ENCODE peak calls at places on chromosomes 1 and 21, in five cellular contexts. R, F, D, L and N are unnamed samples.

GRCh38 chr1:30807318-30808066 is 49.9 kb upstream of the LAPTM5 start:
- DNase-seq in D (peak), L (no peak), F (peak), R (no peak), N (no peak)

GRCh38 chr1:54417123-54417522 is 10.9 kb upstream of the SSBP3 start:
- DNase-seq in R (no peak), D (no peak), L (no peak), F (no peak), N (no peak)

GRCh38 chr1:182664281-182664680 is 20.1 kb downstream of the RGS8 start:
- DNase-seq in F (no peak), D (no peak), R (no peak), L (no peak), N (no peak)

GRCh38 chr1:203325418-203326091 is 20.2 kb downstream of the BTG2 start:
- DNase-seq in L (no peak), F (no peak), R (peak), D (peak), N (no peak)

GRCh38 chr1:55474168-55474786 is 259.1 kb upstream of the USP24 start:
- DNase-seq in D (no peak), L (no peak), R (no peak), F (peak), N (peak)

GRCh38 chr1:205229916-205230700 is 2.4 kb downstream of the TMCC2 start:
- DNase-seq in R (no peak), D (no peak), L (no peak), F (no peak), N (no peak)

GRCh38 chr1:28197682-28198415 is 21.4 kb upstream of the PTAFR start:
- DNase-seq in D (no peak), R (peak), L (no peak), F (no peak), N (no peak)

GRCh38 chr1:2256430-2257244 is 28.5 kb downstream of the SKI start:
- DNase-seq in L (no peak), R (no peak), F (no peak), D (no peak), N (no peak)

GRCh38 chr1:68175621-68176398 is 56.5 kb downstream of the WLS start:
- DNase-seq in D (no peak), L (no peak), R (no peak), F (peak), N (no peak)

GRCh38 chr1:221740941-221741363 is 937 bp downstream of the DUSP10 start:
- DNase-seq in R (no peak), L (no peak), D (no peak), F (no peak), N (no peak)

GRCh38 chr1:221742555-221743415 is 896 bp upstream of the DUSP10 start:
- DNase-seq in R (peak), F (peak), D (peak), L (peak), N (peak)

GRCh38 chr1:221741364-221741970 is 422 bp downstream of the DUSP10 start:
- DNase-seq in D (no peak), L (peak), R (peak), F (no peak), N (no peak)

GRCh38 chr1:221741971-221742554 is at the start of gene DUSP10:
- DNase-seq in L (peak), D (peak), F (peak), R (peak), N (peak)

DNA sequence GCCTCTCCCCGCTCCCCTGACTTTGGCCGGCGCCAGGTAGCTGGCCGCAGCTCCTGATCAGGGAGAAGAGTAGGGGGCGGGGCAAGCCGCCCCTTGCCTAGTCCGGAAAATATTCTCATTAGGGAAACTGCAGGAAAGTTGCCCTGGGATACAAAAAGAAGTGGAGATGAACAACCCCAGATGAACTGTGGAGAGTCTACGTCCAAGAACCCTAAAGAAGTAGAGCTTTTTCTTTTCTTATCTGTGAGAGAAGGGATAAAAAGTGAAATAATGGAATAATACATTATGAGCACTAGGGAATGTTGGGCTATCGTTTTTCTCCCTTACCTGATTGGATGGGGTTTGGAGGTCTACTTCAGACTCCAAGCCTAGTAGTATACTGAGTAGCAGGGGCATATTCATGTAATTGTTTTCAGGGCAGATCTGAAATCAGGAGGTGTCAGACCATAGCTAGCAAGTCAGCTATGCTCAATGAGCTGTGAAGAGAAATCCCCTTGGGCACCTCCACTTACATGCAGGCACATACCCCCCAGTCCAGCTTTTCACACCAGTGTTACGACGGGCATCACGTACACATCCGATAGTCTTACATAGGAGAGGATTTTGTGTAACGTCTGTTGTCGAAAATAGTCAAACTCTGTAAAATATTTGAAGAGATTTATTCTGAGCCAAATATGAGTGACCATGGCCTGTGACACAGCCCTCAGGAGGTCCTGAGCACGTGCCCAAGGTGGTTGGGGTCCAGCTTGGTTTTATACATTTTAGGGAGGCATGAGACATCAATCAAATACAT is 1.7 kb upstream of the DUSP10 start:
- DNase-seq in L (peak), F (no peak), R (no peak), D (no peak), N (no peak)
- H3K27ac ChIP-seq in L (no peak), F (peak), R (peak), D (peak), N (peak)

GRCh38 chr1:151908228-151908691 is 1.1 kb downstream of the THEM4 start:
- DNase-seq in R (no peak), D (no peak), L (peak), F (no peak), N (no peak)
- TF ChIP-seq CTCF in R (no peak), D (no peak), L (peak), F (peak), N (peak)

DNA sequence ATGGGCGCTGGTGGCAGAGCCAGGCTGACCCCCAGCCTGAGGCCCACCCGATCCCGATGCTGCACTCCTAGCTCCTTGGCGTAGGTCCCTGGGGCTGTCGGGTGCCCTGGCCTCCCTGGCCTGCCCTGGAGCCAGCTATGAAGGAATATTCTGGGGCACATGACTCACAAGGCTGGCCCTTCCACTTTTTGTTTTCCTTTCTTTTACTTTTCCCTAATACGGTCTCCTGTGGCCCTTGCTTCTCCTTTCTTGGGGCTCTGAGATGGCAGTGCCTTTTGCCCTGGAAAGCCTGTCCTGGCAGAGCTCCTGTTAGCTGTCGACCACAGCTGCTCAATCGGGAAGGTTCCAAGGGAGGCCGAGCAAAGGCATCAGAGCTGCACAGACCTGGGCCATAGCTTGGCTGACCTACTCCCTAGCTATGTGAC is 22.1 kb downstream of the ARHGEF10L start:
- DNase-seq in R (peak), F (peak), L (no peak), D (no peak), N (no peak)
- H3K27ac ChIP-seq in R (peak), F (no peak), L (peak), D (no peak), N (no peak)

GRCh38 chr1:91502882-91503184 is 2.2 kb downstream of the CDC7 start:
- DNase-seq in R (no peak), F (peak), L (no peak), D (no peak), N (no peak)
- TF ChIP-seq CTCF in R (no peak), F (no peak), L (no peak), D (no peak), N (peak)

GRCh38 chr21:45512626-45513002 is 29.6 kb downstream of the SLC19A1 start:
- DNase-seq in R (peak), L (no peak), D (no peak), F (no peak), N (no peak)
- H3K27ac ChIP-seq in R (peak), L (no peak), D (no peak), F (no peak), N (no peak)

DNA sequence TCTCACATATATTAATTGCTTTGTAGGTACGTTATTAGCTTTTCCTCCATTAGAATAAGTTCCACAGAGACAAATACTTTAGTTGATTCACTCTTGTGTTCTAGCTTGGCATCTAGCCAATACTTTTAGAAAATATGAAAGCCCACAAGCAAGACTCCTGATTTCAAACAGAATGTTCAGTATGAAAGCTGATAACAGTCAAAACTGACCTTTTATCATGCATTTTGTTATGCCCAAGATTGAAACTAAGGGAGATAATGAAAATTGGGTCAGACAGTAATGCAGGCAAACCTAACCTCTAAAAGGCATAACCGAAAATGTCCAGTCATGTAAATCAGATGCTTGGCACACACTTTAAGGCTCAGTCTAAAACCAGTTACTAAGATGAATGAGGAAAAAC is 61.7 kb downstream of the ERICH3 start:
- DNase-seq in F (no peak), D (no peak), R (no peak), L (no peak), N (no peak)
- TF ChIP-seq CTCF in F (no peak), D (no peak), R (no peak), L (no peak), N (no peak)

DNA sequence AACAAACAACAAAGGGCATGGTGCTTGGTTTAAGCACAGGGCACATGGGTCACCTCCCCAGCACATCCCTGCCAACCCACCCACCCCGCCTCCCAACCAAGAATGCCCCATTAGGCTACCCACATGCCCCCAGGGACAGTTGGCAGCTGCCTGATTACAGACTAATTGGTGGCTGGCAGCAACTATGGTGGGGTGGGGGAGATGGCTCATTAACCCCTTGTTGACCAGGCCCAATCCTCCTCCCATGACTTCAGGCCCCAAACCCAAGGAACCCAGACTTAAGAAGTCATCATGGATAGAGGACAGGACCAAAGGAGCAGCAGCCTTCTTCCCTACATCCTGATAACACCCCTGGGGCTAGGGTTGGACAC is 1.3 kb downstream of the RIMS3 start:
- DNase-seq in D (no peak), L (no peak), R (no peak), F (no peak), N (no peak)
- H3K27ac ChIP-seq in D (no peak), L (no peak), R (no peak), F (no peak), N (no peak)

DNA sequence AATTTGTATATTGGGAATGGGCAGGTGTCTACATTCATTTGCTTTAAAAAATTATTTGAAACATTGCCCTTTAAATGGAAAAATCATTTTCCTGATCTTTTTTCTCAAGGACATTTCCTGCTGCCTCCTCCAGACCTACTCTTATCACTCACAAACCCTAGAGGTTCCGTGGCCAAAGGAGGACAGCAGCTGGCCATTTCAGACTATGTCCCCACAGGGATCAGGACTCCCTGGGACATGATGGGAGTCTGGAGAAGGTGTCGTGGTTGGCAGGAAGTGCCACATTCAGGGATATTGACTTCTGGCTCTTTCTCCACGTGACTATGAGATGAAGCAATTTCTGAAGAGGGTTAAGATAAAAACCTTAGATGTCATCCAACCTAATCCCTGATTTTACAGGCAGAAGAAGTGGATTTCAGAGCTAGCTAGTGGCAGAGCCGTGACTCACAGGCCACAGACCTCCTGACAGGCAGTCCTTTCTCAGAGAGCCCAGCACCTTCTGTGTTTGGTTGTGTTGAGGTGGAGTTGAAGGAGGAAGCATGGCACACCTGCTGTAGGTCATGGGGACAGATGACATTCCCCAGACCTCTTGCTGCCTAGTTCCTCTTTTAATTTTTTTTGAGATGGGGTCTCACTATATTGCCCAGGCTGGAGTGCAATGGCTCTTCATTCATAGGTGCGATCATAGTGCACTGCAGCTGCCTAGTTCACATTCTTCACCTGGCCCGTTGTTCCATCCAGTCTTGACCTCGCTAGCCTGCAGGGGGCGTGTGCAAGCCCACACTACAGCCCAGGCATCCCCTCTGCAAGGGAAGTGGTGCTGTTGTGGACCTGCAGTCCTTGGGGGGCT is 25.5 kb upstream of the IL10 start:
- DNase-seq in D (peak), R (no peak), L (peak), F (no peak), N (no peak)
- TF ChIP-seq CTCF in D (peak), R (peak), L (peak), F (peak), N (peak)